ENCODE peak calls at places on chromosomes 1 and 21, in four cellular contexts. One of them, this sample, is unnamed.

GRCh38 chr1:13661539-13661938 is 38.4 kb upstream of the PRDM2 start:
- DNase-seq in omental fat pad: no peak
- DNase-seq in Calu3: no peak
- DNase-seq in neural crest cell: no peak
- DNase-seq in this sample: no peak

GRCh38 chr1:46575778-46576177 is 24.3 kb upstream of the KNCN start:
- DNase-seq in neural crest cell: no peak
- DNase-seq in omental fat pad: no peak
- DNase-seq in Calu3: no peak
- DNase-seq in this sample: no peak

GRCh38 chr21:34517491-34518245 is 5.7 kb upstream of the KCNE1 start:
- DNase-seq in Calu3: no peak
- DNase-seq in omental fat pad: no peak
- DNase-seq in neural crest cell: no peak
- DNase-seq in this sample: no peak

GRCh38 chr21:39483917-39484316 is 32.1 kb downstream of the SH3BGR start:
- DNase-seq in neural crest cell: no peak
- DNase-seq in Calu3: no peak
- DNase-seq in omental fat pad: no peak
- DNase-seq in this sample: no peak

GRCh38 chr1:16367968-16368910 is 1.2 kb downstream of the SZRD1 start:
- DNase-seq in omental fat pad: no peak
- DNase-seq in neural crest cell: no peak
- DNase-seq in Calu3: no peak
- DNase-seq in this sample: no peak

GRCh38 chr1:15403962-15404580 is 5.6 kb upstream of the EFHD2 start:
- DNase-seq in neural crest cell: no peak
- DNase-seq in omental fat pad: no peak
- DNase-seq in Calu3: no peak
- DNase-seq in this sample: no peak

GRCh38 chr21:28142692-28143091 is 850.0 kb downstream of the LTN1 start:
- DNase-seq in neural crest cell: no peak
- DNase-seq in omental fat pad: no peak
- DNase-seq in Calu3: no peak
- DNase-seq in this sample: no peak

GRCh38 chr1:216927111-216927510 is 203.9 kb upstream of the ESRRG start:
- DNase-seq in Calu3: no peak
- DNase-seq in omental fat pad: no peak
- DNase-seq in neural crest cell: peak
- DNase-seq in this sample: no peak

GRCh38 chr1:228211871-228212414 is 4.1 kb downstream of the OBSCN start:
- DNase-seq in Calu3: no peak
- DNase-seq in omental fat pad: no peak
- DNase-seq in neural crest cell: no peak
- DNase-seq in this sample: no peak

GRCh38 chr1:156111355-156111962 is 3.1 kb upstream of the LMNA start:
- DNase-seq in Calu3: no peak
- DNase-seq in omental fat pad: no peak
- DNase-seq in neural crest cell: no peak
- DNase-seq in this sample: no peak

GRCh38 chr1:162321809-162322422 is 54.7 kb downstream of the SPATA46 start:
- DNase-seq in omental fat pad: no peak
- DNase-seq in Calu3: no peak
- DNase-seq in neural crest cell: no peak
- DNase-seq in this sample: no peak

GRCh38 chr1:230394741-230395140 is 31.4 kb downstream of the PGBD5 start:
- DNase-seq in Calu3: no peak
- DNase-seq in neural crest cell: no peak
- DNase-seq in omental fat pad: no peak
- DNase-seq in this sample: no peak

GRCh38 chr1:234709473-234710279 is 99.7 kb upstream of the IRF2BP2 start:
- DNase-seq in omental fat pad: no peak
- DNase-seq in neural crest cell: no peak
- DNase-seq in Calu3: no peak
- DNase-seq in this sample: no peak

GRCh38 chr1:104765115-104765514 is 1015.4 kb downstream of the AMY1C start:
- DNase-seq in Calu3: no peak
- DNase-seq in omental fat pad: no peak
- DNase-seq in neural crest cell: no peak
- DNase-seq in this sample: no peak

GRCh38 chr1:174222166-174222949 is 63.0 kb downstream of the RABGAP1L start:
- DNase-seq in neural crest cell: no peak
- DNase-seq in Calu3: no peak
- DNase-seq in omental fat pad: no peak
- DNase-seq in this sample: no peak

GRCh38 chr1:215888159-215888558 is 321.1 kb downstream of the KCTD3 start:
- DNase-seq in Calu3: no peak
- DNase-seq in omental fat pad: no peak
- DNase-seq in neural crest cell: no peak
- DNase-seq in this sample: no peak

GRCh38 chr1:92736395-92736794 is 48.5 kb downstream of the EVI5 start:
- DNase-seq in omental fat pad: no peak
- DNase-seq in neural crest cell: no peak
- DNase-seq in Calu3: no peak
- DNase-seq in this sample: no peak

GRCh38 chr1:91224878-91225277 is 179.8 kb downstream of the HFM1 start:
- DNase-seq in Calu3: no peak
- DNase-seq in neural crest cell: no peak
- DNase-seq in omental fat pad: no peak
- DNase-seq in this sample: no peak

GRCh38 chr1:150881331-150882070 is 5.1 kb upstream of the ARNT start:
- DNase-seq in neural crest cell: no peak
- DNase-seq in Calu3: no peak
- DNase-seq in omental fat pad: no peak
- DNase-seq in this sample: no peak

GRCh38 chr1:234972411-234973191 is 156.0 kb downstream of the TOMM20 start:
- DNase-seq in omental fat pad: no peak
- DNase-seq in neural crest cell: no peak
- DNase-seq in Calu3: no peak
- DNase-seq in this sample: no peak

GRCh38 chr21:25568230-25568629 is 39.1 kb downstream of the MRPL39 start:
- DNase-seq in Calu3: no peak
- DNase-seq in omental fat pad: no peak
- DNase-seq in neural crest cell: no peak
- DNase-seq in this sample: no peak

GRCh38 chr1:42756956-42757891 is 9.6 kb downstream of the P3H1 start:
- DNase-seq in omental fat pad: no peak
- DNase-seq in neural crest cell: no peak
- DNase-seq in Calu3: peak
- DNase-seq in this sample: no peak

GRCh38 chr1:46363121-46363520 is 22.5 kb downstream of the NSUN4 start:
- DNase-seq in Calu3: no peak
- DNase-seq in neural crest cell: no peak
- DNase-seq in omental fat pad: no peak
- DNase-seq in this sample: no peak

GRCh38 chr1:43067856-43068751 is 104.0 kb downstream of the EBNA1BP2 start:
- DNase-seq in omental fat pad: no peak
- DNase-seq in Calu3: peak
- DNase-seq in neural crest cell: no peak
- DNase-seq in this sample: no peak

GRCh38 chr1:166193057-166193456 is 26.3 kb upstream of the FAM78B start:
- DNase-seq in neural crest cell: no peak
- DNase-seq in omental fat pad: no peak
- DNase-seq in Calu3: no peak
- DNase-seq in this sample: no peak

GRCh38 chr1:152495066-152495675 is 15.4 kb upstream of the LCE5A start:
- DNase-seq in omental fat pad: no peak
- DNase-seq in neural crest cell: no peak
- DNase-seq in Calu3: peak
- DNase-seq in this sample: no peak

GRCh38 chr1:27891196-27891889 is 19.0 kb downstream of the THEMIS2 start:
- DNase-seq in neural crest cell: no peak
- DNase-seq in omental fat pad: no peak
- DNase-seq in Calu3: no peak
- DNase-seq in this sample: no peak

GRCh38 chr1:187928288-187928687 is 1099.5 kb downstream of the PLA2G4A start:
- DNase-seq in neural crest cell: peak
- DNase-seq in Calu3: peak
- DNase-seq in omental fat pad: no peak
- DNase-seq in this sample: no peak

GRCh38 chr1:28737245-28738137 is 751 bp downstream of the YTHDF2 start:
- DNase-seq in Calu3: peak
- DNase-seq in omental fat pad: peak
- DNase-seq in neural crest cell: peak
- DNase-seq in this sample: peak

GRCh38 chr1:243354511-243355153 is 98.8 kb downstream of the SDCCAG8 start:
- DNase-seq in Calu3: no peak
- DNase-seq in omental fat pad: no peak
- DNase-seq in neural crest cell: no peak
- DNase-seq in this sample: no peak

GRCh38 chr1:161092621-161093028 is 3.3 kb upstream of the NECTIN4 start:
- DNase-seq in neural crest cell: no peak
- DNase-seq in omental fat pad: no peak
- DNase-seq in Calu3: peak
- DNase-seq in this sample: no peak

GRCh38 chr1:41713557-41714327 is 205.0 kb downstream of the HIVEP3 start:
- DNase-seq in Calu3: no peak
- DNase-seq in omental fat pad: no peak
- DNase-seq in neural crest cell: no peak
- DNase-seq in this sample: no peak

GRCh38 chr1:177255411-177255810 is 84.7 kb downstream of the BRINP2 start:
- DNase-seq in Calu3: peak
- DNase-seq in omental fat pad: no peak
- DNase-seq in neural crest cell: no peak
- DNase-seq in this sample: no peak

GRCh38 chr1:10613861-10614260 is 139.1 kb downstream of the PEX14 start:
- DNase-seq in omental fat pad: no peak
- DNase-seq in neural crest cell: no peak
- DNase-seq in Calu3: no peak
- DNase-seq in this sample: no peak

GRCh38 chr1:84800090-84801073 is 92.6 kb downstream of the LPAR3 start:
- DNase-seq in neural crest cell: no peak
- DNase-seq in omental fat pad: no peak
- DNase-seq in Calu3: no peak
- DNase-seq in this sample: no peak

GRCh38 chr1:213371769-213372619 is 321.0 kb downstream of the RPS6KC1 start:
- DNase-seq in omental fat pad: no peak
- DNase-seq in neural crest cell: no peak
- DNase-seq in Calu3: no peak
- DNase-seq in this sample: no peak

GRCh38 chr1:221015159-221015558 is 135.9 kb downstream of the HLX start:
- DNase-seq in neural crest cell: no peak
- DNase-seq in Calu3: no peak
- DNase-seq in omental fat pad: no peak
- DNase-seq in this sample: no peak

GRCh38 chr1:109248797-109249629 is at the start of gene CELSR2:
- DNase-seq in Calu3: peak
- DNase-seq in neural crest cell: peak
- DNase-seq in omental fat pad: no peak
- DNase-seq in this sample: peak

GRCh38 chr1:112783059-112783458 is 67.9 kb upstream of the PPM1J start:
- DNase-seq in neural crest cell: no peak
- DNase-seq in omental fat pad: no peak
- DNase-seq in Calu3: no peak
- DNase-seq in this sample: no peak

GRCh38 chr1:196902344-196902743 is 14.5 kb downstream of the CFHR4 start:
- DNase-seq in omental fat pad: no peak
- DNase-seq in neural crest cell: no peak
- DNase-seq in Calu3: no peak
- DNase-seq in this sample: no peak
- TF ChIP-seq CTCF in omental fat pad: no peak
- TF ChIP-seq CTCF in neural crest cell: peak
- TF ChIP-seq CTCF in Calu3: no peak
- TF ChIP-seq CTCF in this sample: no peak

GRCh38 chr1:33468559-33468958 is 3.9 kb upstream of the ZSCAN20 start:
- DNase-seq in neural crest cell: no peak
- DNase-seq in omental fat pad: no peak
- DNase-seq in Calu3: no peak
- DNase-seq in this sample: no peak

GRCh38 chr1:33471416-33471815 is 1.0 kb upstream of the ZSCAN20 start:
- DNase-seq in Calu3: no peak
- DNase-seq in neural crest cell: no peak
- DNase-seq in omental fat pad: no peak
- DNase-seq in this sample: no peak

GRCh38 chr1:33472349-33472980 is at the start of gene ZSCAN20:
- DNase-seq in neural crest cell: peak
- DNase-seq in omental fat pad: peak
- DNase-seq in Calu3: peak
- DNase-seq in this sample: peak

GRCh38 chr1:33468972-33469371 is 3.5 kb upstream of the ZSCAN20 start:
- DNase-seq in Calu3: no peak
- DNase-seq in omental fat pad: no peak
- DNase-seq in neural crest cell: no peak
- DNase-seq in this sample: no peak

DNA sequence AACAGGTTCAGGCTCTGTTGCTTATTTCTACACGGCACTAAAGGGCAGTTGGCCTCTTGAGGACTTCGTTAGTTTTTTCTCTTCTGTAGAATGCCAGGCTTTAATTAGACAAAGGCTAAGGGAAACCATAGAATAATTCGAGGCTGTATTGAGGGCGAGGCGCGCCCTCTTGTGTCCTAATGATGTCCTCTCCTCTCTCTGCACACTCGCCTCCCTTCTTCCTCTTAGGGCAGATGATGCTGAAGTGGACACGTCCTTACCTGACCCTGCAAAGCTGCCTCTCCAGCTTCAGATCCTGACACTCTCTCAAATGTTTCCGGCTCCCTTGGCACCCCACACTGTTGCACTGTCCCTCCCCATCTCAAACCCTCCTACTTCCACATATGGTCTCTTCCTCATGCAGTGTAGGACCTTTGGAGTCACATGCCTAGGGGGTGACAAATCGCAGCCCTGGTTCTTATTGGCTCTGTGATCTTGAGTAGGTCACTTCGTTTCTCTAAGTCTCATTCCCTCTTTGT is 1.9 kb upstream of the ZSCAN20 start:
- DNase-seq in neural crest cell: peak
- DNase-seq in Calu3: peak
- DNase-seq in omental fat pad: peak
- DNase-seq in this sample: peak
- TF ChIP-seq CTCF in neural crest cell: peak
- TF ChIP-seq CTCF in Calu3: peak
- TF ChIP-seq CTCF in omental fat pad: no peak
- TF ChIP-seq CTCF in this sample: peak

GRCh38 chr1:36542962-36543515 is 60.3 kb upstream of the CSF3R start:
- DNase-seq in neural crest cell: no peak
- DNase-seq in Calu3: peak
- DNase-seq in omental fat pad: no peak
- DNase-seq in this sample: no peak
- TF ChIP-seq CTCF in neural crest cell: peak
- TF ChIP-seq CTCF in Calu3: no peak
- TF ChIP-seq CTCF in omental fat pad: no peak
- TF ChIP-seq CTCF in this sample: no peak

DNA sequence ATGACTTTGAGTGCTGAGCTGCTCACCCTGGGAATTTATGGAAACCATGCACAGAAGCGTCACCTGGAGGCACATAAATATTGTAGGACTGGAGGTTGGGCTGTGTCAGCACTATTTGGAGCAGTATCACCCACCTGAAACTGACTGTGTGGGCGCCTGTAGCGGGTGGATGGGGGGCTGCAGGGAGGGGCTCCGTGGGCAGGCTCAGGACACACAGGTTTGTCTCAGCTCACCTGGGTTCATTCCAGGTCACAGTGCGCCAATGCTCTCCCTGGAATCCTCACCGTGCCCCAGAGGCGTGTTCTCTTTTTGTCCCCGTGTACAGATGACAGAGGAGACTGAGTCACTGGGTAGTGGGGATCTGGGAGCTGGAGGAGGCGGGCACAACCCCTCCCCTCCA is 74.8 kb upstream of the ACTL8 start:
- DNase-seq in neural crest cell: no peak
- DNase-seq in Calu3: no peak
- DNase-seq in omental fat pad: no peak
- DNase-seq in this sample: no peak
- TF ChIP-seq CTCF in neural crest cell: no peak
- TF ChIP-seq CTCF in Calu3: no peak
- TF ChIP-seq CTCF in omental fat pad: no peak
- TF ChIP-seq CTCF in this sample: no peak

This sample was measured in mesothelial cell of epicardium.